ENCODE peak calls at places on chromosomes 1 and 21, in eight cellular contexts. A is H54; O is EH; V is HS-27A; E is endothelial cell of umbilical vein; N is NCI-H1694 treated with DMSO at 0.1 percent for 48 hours; M is renal cortical epithelial cell; Z is stimulated activated naive CD8-positive, alpha-beta T cell treated with anti-CD3 and anti-CD28 coated beads, Interleukin-15, amount 100 ng/mL, for 72 hours. K is an unnamed sample.
A peak's percentile ranks its signal among the peaks of the same experiment; 100 is the strongest.

GRCh38 chr1:44161546-44161945 is 20.1 kb upstream of the KLF18 start:
- DNase-seq in A (no peak), O (no peak), V (no peak), E (no peak), N (no peak), M (no peak), Z (no peak), K (no peak)

GRCh38 chr1:158285756-158286241 is 3.9 kb upstream of the CD1C start:
- DNase-seq in A (no peak), O (peak; percentile 7), V (no peak), E (peak; percentile 2), N (no peak), M (peak; percentile 86), Z (no peak), K (peak; percentile 81)

GRCh38 chr1:111476761-111477309 is 3.1 kb downstream of the C1orf162 start:
- DNase-seq in A (no peak), O (no peak), V (no peak), E (no peak), N (no peak), M (no peak), Z (peak; percentile 49), K (no peak)

GRCh38 chr1:38392866-38393265 is 346.3 kb upstream of the POU3F1 start:
- DNase-seq in A (no peak), O (no peak), V (no peak), E (no peak), N (no peak), M (no peak), Z (no peak), K (no peak)

GRCh38 chr1:77394166-77394565 is 112.3 kb downstream of the AK5 start:
- DNase-seq in A (no peak), O (peak; percentile 90), V (peak; percentile 76), E (no peak), N (no peak), M (no peak), Z (no peak), K (no peak)

GRCh38 chr1:46812065-46812750 is 13.4 kb downstream of the CYP4B1 start:
- DNase-seq in A (no peak), O (no peak), V (no peak), E (no peak), N (no peak), M (no peak), Z (no peak), K (no peak)

GRCh38 chr1:67939942-67940341 is 106.7 kb upstream of the GNG12 start:
- DNase-seq in A (no peak), O (no peak), V (no peak), E (no peak), N (no peak), M (no peak), Z (no peak), K (no peak)

GRCh38 chr21:29330797-29331196 is 32.1 kb downstream of the BACH1 start:
- DNase-seq in A (no peak), O (no peak), V (no peak), E (no peak), N (no peak), M (no peak), Z (no peak), K (no peak)

GRCh38 chr1:231040800-231041704 is 998 bp upstream of the FAM89A start:
- DNase-seq in A (no peak), O (no peak), V (no peak), E (no peak), N (no peak), M (no peak), Z (no peak), K (no peak)

GRCh38 chr1:109719337-109719837 is 7.3 kb downstream of the GSTM5 start:
- DNase-seq in A (no peak), O (peak; percentile 71), V (peak; percentile 27), E (peak; percentile 9), N (no peak), M (no peak), Z (no peak), K (no peak)

GRCh38 chr1:1775364-1776226 is 2.7 kb downstream of the NADK start:
- DNase-seq in A (no peak), O (no peak), V (no peak), E (no peak), N (no peak), M (no peak), Z (no peak), K (no peak)

GRCh38 chr1:1092149-1092855 is 18.2 kb upstream of the RNF223 start:
- DNase-seq in A (no peak), O (no peak), V (no peak), E (no peak), N (no peak), M (no peak), Z (no peak), K (peak; percentile 75)

GRCh38 chr1:201816309-201816849 is 12.6 kb upstream of the IPO9 start:
- DNase-seq in A (no peak), O (no peak), V (no peak), E (no peak), N (no peak), M (no peak), Z (no peak), K (no peak)